ENCODE peak calls at places on chromosomes 12 and 14, in seven cellular contexts. One of them, this sample, is unnamed.

GRCh38 chr12:53776872-53777271 is 25.1 kb upstream of the CISTR start:
- DNase-seq in neuronal stem cell: no peak
- DNase-seq in H1: no peak
- DNase-seq in trophoblast cell: no peak
- DNase-seq in mesendoderm: no peak
- DNase-seq in IMR-90: no peak
- DNase-seq in mesenchymal stem cell: no peak
- DNase-seq in this sample: no peak

GRCh38 chr12:102479984-102480383 is 379 bp downstream of the IGF1 start:
- DNase-seq in neuronal stem cell: no peak
- DNase-seq in H1: no peak
- DNase-seq in trophoblast cell: no peak
- DNase-seq in mesendoderm: no peak
- DNase-seq in IMR-90: no peak
- DNase-seq in mesenchymal stem cell: no peak
- DNase-seq in this sample: no peak

GRCh38 chr12:89663577-89664357 is 44.9 kb downstream of the ATP2B1 start:
- DNase-seq in neuronal stem cell: no peak
- DNase-seq in H1: no peak
- DNase-seq in trophoblast cell: peak; percentile 75
- DNase-seq in mesendoderm: no peak
- DNase-seq in IMR-90: peak; percentile 20
- DNase-seq in mesenchymal stem cell: peak; percentile 22
- DNase-seq in this sample: no peak

GRCh38 chr14:86858043-86858442 is 1134.9 kb downstream of the GALC start:
- DNase-seq in neuronal stem cell: no peak
- DNase-seq in H1: no peak
- DNase-seq in trophoblast cell: no peak
- DNase-seq in mesendoderm: no peak
- DNase-seq in IMR-90: peak; percentile 59
- DNase-seq in mesenchymal stem cell: peak; percentile 19
- DNase-seq in this sample: no peak

GRCh38 chr14:29897181-29897580 is 30.5 kb downstream of the PRKD1 start:
- DNase-seq in neuronal stem cell: no peak
- DNase-seq in H1: no peak
- DNase-seq in trophoblast cell: no peak
- DNase-seq in mesendoderm: no peak
- DNase-seq in IMR-90: no peak
- DNase-seq in mesenchymal stem cell: no peak
- DNase-seq in this sample: no peak

GRCh38 chr12:42539696-42540095 is 49.9 kb downstream of the PRICKLE1 start:
- DNase-seq in neuronal stem cell: no peak
- DNase-seq in H1: no peak
- DNase-seq in trophoblast cell: no peak
- DNase-seq in mesendoderm: peak; percentile 35
- DNase-seq in IMR-90: no peak
- DNase-seq in mesenchymal stem cell: no peak
- DNase-seq in this sample: no peak

GRCh38 chr12:103272949-103273348 is 222.8 kb downstream of the C12orf42 start:
- DNase-seq in neuronal stem cell: no peak
- DNase-seq in H1: no peak
- DNase-seq in trophoblast cell: no peak
- DNase-seq in mesendoderm: no peak
- DNase-seq in IMR-90: no peak
- DNase-seq in mesenchymal stem cell: no peak
- DNase-seq in this sample: no peak

GRCh38 chr14:103530390-103530789 is 1.4 kb downstream of the TRMT61A start:
- DNase-seq in neuronal stem cell: no peak
- DNase-seq in H1: peak; percentile 78
- DNase-seq in trophoblast cell: no peak
- DNase-seq in mesendoderm: peak; percentile 62
- DNase-seq in IMR-90: peak; percentile 13
- DNase-seq in mesenchymal stem cell: peak; percentile 29
- DNase-seq in this sample: peak; percentile 73

GRCh38 chr12:44021471-44021971 is 185.6 kb downstream of the TMEM117 start:
- DNase-seq in neuronal stem cell: no peak
- DNase-seq in H1: no peak
- DNase-seq in trophoblast cell: no peak
- DNase-seq in mesendoderm: no peak
- DNase-seq in IMR-90: no peak
- DNase-seq in mesenchymal stem cell: no peak
- DNase-seq in this sample: no peak

GRCh38 chr14:94332063-94332583 is 9.0 kb upstream of the SERPINA6 start:
- DNase-seq in neuronal stem cell: no peak
- DNase-seq in H1: peak; percentile 27
- DNase-seq in trophoblast cell: no peak
- DNase-seq in mesendoderm: no peak
- DNase-seq in IMR-90: no peak
- DNase-seq in mesenchymal stem cell: no peak
- DNase-seq in this sample: no peak
- H3K18ac ChIP-seq in neuronal stem cell: no peak overlapping the region
- H3K18ac ChIP-seq in H1: no peak overlapping the region
- H3K18ac ChIP-seq in trophoblast cell: no peak overlapping the region
- H3K18ac ChIP-seq in mesendoderm: no peak overlapping the region
- H3K18ac ChIP-seq in IMR-90: no peak overlapping the region
- H3K18ac ChIP-seq in mesenchymal stem cell: no peak overlapping the region
- H3K18ac ChIP-seq in this sample: no peak overlapping the region

GRCh38 chr12:109439181-109439580 is 37.9 kb downstream of the KCTD10 start:
- DNase-seq in neuronal stem cell: no peak
- DNase-seq in H1: no peak
- DNase-seq in trophoblast cell: no peak
- DNase-seq in mesendoderm: no peak
- DNase-seq in IMR-90: no peak
- DNase-seq in mesenchymal stem cell: no peak
- DNase-seq in this sample: no peak
- H4K8ac ChIP-seq in neuronal stem cell: no peak overlapping the region
- H4K8ac ChIP-seq in H1: no peak overlapping the region
- H4K8ac ChIP-seq in trophoblast cell: no peak overlapping the region
- H4K8ac ChIP-seq in mesendoderm: no peak overlapping the region
- H4K8ac ChIP-seq in IMR-90: no peak overlapping the region
- H4K8ac ChIP-seq in mesenchymal stem cell: no peak overlapping the region
- H4K8ac ChIP-seq in this sample: no peak overlapping the region

DNA sequence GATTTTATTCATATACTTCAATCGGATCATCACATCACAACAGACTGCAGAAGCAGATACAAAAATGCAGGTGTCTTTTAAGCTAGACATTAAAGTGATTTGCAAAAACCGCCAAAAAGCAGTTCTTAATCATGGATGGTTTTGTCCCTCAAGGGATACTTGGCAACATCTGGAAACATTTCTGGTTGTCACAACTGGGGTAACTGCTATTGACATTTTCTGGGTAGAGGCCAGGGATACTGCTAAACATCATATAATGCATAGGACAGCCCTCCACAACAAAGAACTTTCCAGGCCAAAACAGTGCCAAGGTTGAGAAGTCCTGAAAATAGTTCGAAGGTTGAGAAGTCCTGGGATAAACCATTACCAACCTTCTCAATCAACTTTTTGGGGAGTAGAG is 101.8 kb upstream of the BBS10 start:
- DNase-seq in neuronal stem cell: no peak
- DNase-seq in H1: no peak
- DNase-seq in trophoblast cell: no peak
- DNase-seq in mesendoderm: no peak
- DNase-seq in IMR-90: no peak
- DNase-seq in mesenchymal stem cell: no peak
- DNase-seq in this sample: no peak
- H3K18ac ChIP-seq in neuronal stem cell: no peak overlapping the region
- H3K18ac ChIP-seq in H1: no peak overlapping the region
- H3K18ac ChIP-seq in trophoblast cell: no peak overlapping the region
- H3K18ac ChIP-seq in mesendoderm: no peak overlapping the region
- H3K18ac ChIP-seq in IMR-90: no peak overlapping the region
- H3K18ac ChIP-seq in mesenchymal stem cell: no peak overlapping the region
- H3K18ac ChIP-seq in this sample: no peak overlapping the region

DNA sequence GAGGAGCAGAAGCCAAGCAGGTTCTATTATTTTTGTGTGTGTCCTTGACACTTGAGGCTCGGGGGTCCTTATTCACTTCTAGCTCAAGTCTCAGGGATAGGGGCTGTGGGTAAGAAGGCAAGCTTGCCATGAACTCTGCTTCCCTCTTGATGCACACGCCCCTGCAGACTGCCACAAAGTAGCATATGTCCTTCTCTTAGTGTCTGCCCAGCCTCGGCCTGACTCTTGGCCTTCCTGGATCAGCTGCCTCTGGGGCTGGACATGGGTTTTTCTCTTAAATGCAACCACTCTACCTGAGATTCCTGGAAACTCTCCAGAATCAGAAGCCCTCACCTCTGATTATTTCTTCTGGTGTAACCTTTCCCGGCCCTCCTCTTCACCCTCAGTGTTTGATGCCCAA is 28.2 kb upstream of the PEX5 start:
- DNase-seq in neuronal stem cell: no peak
- DNase-seq in H1: no peak
- DNase-seq in trophoblast cell: no peak
- DNase-seq in mesendoderm: no peak
- DNase-seq in IMR-90: no peak
- DNase-seq in mesenchymal stem cell: no peak
- DNase-seq in this sample: no peak
- H4K8ac ChIP-seq in neuronal stem cell: no peak overlapping the region
- H4K8ac ChIP-seq in H1: no peak overlapping the region
- H4K8ac ChIP-seq in trophoblast cell: no peak overlapping the region
- H4K8ac ChIP-seq in mesendoderm: no peak overlapping the region
- H4K8ac ChIP-seq in IMR-90: no peak overlapping the region
- H4K8ac ChIP-seq in mesenchymal stem cell: no peak overlapping the region
- H4K8ac ChIP-seq in this sample: no peak overlapping the region

GRCh38 chr12:41254004-41254403 is 65.9 kb downstream of the PDZRN4 start:
- DNase-seq in neuronal stem cell: no peak
- DNase-seq in H1: no peak
- DNase-seq in trophoblast cell: no peak
- DNase-seq in mesendoderm: no peak
- DNase-seq in IMR-90: no peak
- DNase-seq in mesenchymal stem cell: no peak
- DNase-seq in this sample: no peak
- H3K18ac ChIP-seq in neuronal stem cell: no peak overlapping the region
- H3K18ac ChIP-seq in H1: no peak overlapping the region
- H3K18ac ChIP-seq in trophoblast cell: no peak overlapping the region
- H3K18ac ChIP-seq in mesendoderm: no peak overlapping the region
- H3K18ac ChIP-seq in IMR-90: no peak overlapping the region
- H3K18ac ChIP-seq in mesenchymal stem cell: no peak overlapping the region
- H3K18ac ChIP-seq in this sample: no peak overlapping the region

GRCh38 chr14:63257299-63257698 is 53.1 kb downstream of the RHOJ start:
- DNase-seq in neuronal stem cell: no peak
- DNase-seq in H1: no peak
- DNase-seq in trophoblast cell: no peak
- DNase-seq in mesendoderm: no peak
- DNase-seq in IMR-90: no peak
- DNase-seq in mesenchymal stem cell: no peak
- DNase-seq in this sample: no peak
- H4K8ac ChIP-seq in neuronal stem cell: no peak overlapping the region
- H4K8ac ChIP-seq in H1: no peak overlapping the region
- H4K8ac ChIP-seq in trophoblast cell: no peak overlapping the region
- H4K8ac ChIP-seq in mesendoderm: no peak overlapping the region
- H4K8ac ChIP-seq in IMR-90: no peak overlapping the region
- H4K8ac ChIP-seq in mesenchymal stem cell: no peak overlapping the region
- H4K8ac ChIP-seq in this sample: no peak overlapping the region